ENCODE peak calls at places on chromosomes 7 and 10, in ten cellular contexts. C is prostate gland, B is GM12878, Q is uterus, G is NB4, W is A549, I is endothelial cell of umbilical vein, L is esophagus muscularis mucosa, X is tibial nerve, T is transverse colon. V is an unnamed sample.

GRCh38 chr7:158759749-158760444 is 55.3 kb upstream of the NCAPG2 start:
- DNase-seq in C (no peak), B (no peak), Q (no peak), G (no peak), W (no peak), I (no peak), L (no peak), X (no peak), T (no peak), V (no peak)

GRCh38 chr7:105097619-105098018 is 83.6 kb downstream of the KMT2E start:
- DNase-seq in C (no peak), B (no peak), Q (no peak), G (no peak), W (peak), I (peak), L (no peak), X (no peak), T (no peak), V (no peak)

GRCh38 chr10:133196221-133196920 is 33.6 kb upstream of the UTF1 start:
- DNase-seq in C (no peak), B (no peak), Q (no peak), G (no peak), W (no peak), I (no peak), L (no peak), X (no peak), T (no peak), V (no peak)

GRCh38 chr7:135718219-135718618 is 9.8 kb downstream of the SLC13A4 start:
- DNase-seq in C (no peak), B (no peak), Q (no peak), G (no peak), W (no peak), I (no peak), L (no peak), X (no peak), T (no peak), V (no peak)

GRCh38 chr10:132630666-132631347 is 93.2 kb downstream of the INPP5A start:
- DNase-seq in C (no peak), B (no peak), Q (peak), G (no peak), W (no peak), I (no peak), L (no peak), X (peak), T (peak), V (peak)

GRCh38 chr7:129434172-129434845 is at the start of gene STRIP2:
- DNase-seq in C (peak), B (peak), Q (peak), G (peak), W (peak), I (peak), L (peak), X (peak), T (peak), V (peak)

GRCh38 chr7:53740971-53741370 is 705.5 kb downstream of the POM121L12 start:
- DNase-seq in C (no peak), B (no peak), Q (no peak), G (no peak), W (no peak), I (no peak), L (no peak), X (no peak), T (no peak), V (no peak)

GRCh38 chr10:130720235-130720634 is 584.0 kb downstream of the GLRX3 start:
- DNase-seq in C (no peak), B (no peak), Q (no peak), G (no peak), W (no peak), I (no peak), L (no peak), X (no peak), T (no peak), V (no peak)

GRCh38 chr7:148153611-148154010 is 437.0 kb upstream of the C7orf33 start:
- DNase-seq in C (peak), B (no peak), Q (peak), G (no peak), W (no peak), I (no peak), L (peak), X (no peak), T (peak), V (peak)

GRCh38 chr7:150974468-150975391 is 3.4 kb downstream of the KCNH2 start:
- DNase-seq in C (no peak), B (no peak), Q (peak), G (peak), W (peak), I (peak), L (no peak), X (no peak), T (peak), V (no peak)

GRCh38 chr10:80186364-80187012 is 18.8 kb downstream of the ANXA11 start:
- DNase-seq in C (no peak), B (no peak), Q (no peak), G (no peak), W (no peak), I (no peak), L (no peak), X (no peak), T (no peak), V (no peak)

GRCh38 chr7:139479620-139480019 is 3.9 kb downstream of the KLRG2 start:
- DNase-seq in C (no peak), B (no peak), Q (no peak), G (no peak), W (no peak), I (no peak), L (no peak), X (no peak), T (peak), V (no peak)

GRCh38 chr10:86361134-86362128 is 5.2 kb downstream of the GRID1 start:
- DNase-seq in C (no peak), B (no peak), Q (no peak), G (no peak), W (no peak), I (no peak), L (no peak), X (no peak), T (peak), V (no peak)

GRCh38 chr7:2958416-2959342 is 85.0 kb downstream of the CARD11 start:
- DNase-seq in C (no peak), B (no peak), Q (no peak), G (no peak), W (no peak), I (no peak), L (no peak), X (no peak), T (no peak), V (peak)

GRCh38 chr10:3779146-3779707 is 5.8 kb downstream of the KLF6 start:
- DNase-seq in C (no peak), B (no peak), Q (no peak), G (no peak), W (no peak), I (peak), L (no peak), X (no peak), T (peak), V (no peak)

GRCh38 chr10:7333995-7334964 is 76.6 kb downstream of the SFMBT2 start:
- DNase-seq in C (no peak), B (no peak), Q (no peak), G (no peak), W (no peak), I (no peak), L (no peak), X (no peak), T (no peak), V (peak)

GRCh38 chr7:36185092-36185491 is 32.0 kb downstream of the EEPD1 start:
- DNase-seq in C (no peak), B (no peak), Q (no peak), G (no peak), W (no peak), I (no peak), L (no peak), X (no peak), T (no peak), V (no peak)

GRCh38 chr7:91182819-91183405 is 81.3 kb upstream of the FZD1 start:
- DNase-seq in C (no peak), B (no peak), Q (no peak), G (no peak), W (no peak), I (peak), L (no peak), X (no peak), T (no peak), V (no peak)

GRCh38 chr7:100441641-100442535 is 5.6 kb upstream of the PPP1R35 start:
- DNase-seq in C (no peak), B (no peak), Q (peak), G (no peak), W (no peak), I (no peak), L (no peak), X (no peak), T (no peak), V (peak)

GRCh38 chr10:47116445-47116844 is 183.6 kb upstream of the GDF10 start:
- DNase-seq in C (no peak), B (no peak), Q (no peak), G (no peak), W (no peak), I (no peak), L (no peak), X (no peak), T (no peak), V (no peak)

GRCh38 chr7:33422825-33423645 is 293.7 kb downstream of the BBS9 start:
- DNase-seq in C (no peak), B (no peak), Q (no peak), G (no peak), W (no peak), I (no peak), L (no peak), X (no peak), T (no peak), V (peak)

DNA sequence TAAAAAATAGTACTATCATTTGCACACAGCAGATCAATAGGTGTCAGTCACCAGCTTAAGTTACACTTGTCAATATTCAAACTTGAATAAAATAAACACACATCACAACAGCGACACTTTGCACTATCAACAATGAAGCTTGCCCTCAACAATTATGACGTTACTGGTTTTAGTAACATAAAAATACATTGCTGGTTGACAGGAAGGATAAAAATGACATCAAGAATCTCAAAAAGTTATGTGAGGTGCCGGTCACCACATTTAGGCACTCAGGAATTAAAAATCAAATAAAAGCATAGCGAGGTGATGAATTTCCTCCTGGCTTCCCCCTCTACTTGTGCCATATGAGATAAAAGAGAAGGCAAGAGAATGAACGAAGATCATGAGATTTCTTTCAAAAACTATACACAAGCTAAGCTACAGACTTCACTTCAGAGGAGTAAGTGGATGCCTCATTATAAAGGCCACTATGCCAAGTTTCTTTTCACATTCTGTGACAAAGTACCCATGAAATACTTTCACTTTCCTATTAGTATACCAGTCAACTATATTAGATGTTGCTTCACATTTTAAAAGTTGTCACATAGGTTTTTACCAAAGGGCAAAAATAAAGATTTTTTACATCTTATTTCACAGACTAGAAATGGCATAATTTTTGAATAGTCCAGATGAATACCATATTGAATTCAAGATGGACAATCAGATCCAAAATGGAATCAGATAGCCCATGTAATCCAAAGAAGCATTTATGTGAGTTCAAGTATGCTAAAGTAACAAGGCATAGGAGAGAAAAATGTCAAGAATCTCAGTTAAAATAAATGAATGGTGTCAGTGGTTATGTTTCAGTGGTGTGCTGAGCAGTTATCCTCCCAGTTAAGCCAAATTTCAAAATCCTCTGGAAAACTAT is 3.6 kb downstream of the CCDC71L start:
- DNase-seq in C (no peak), B (no peak), Q (no peak), G (no peak), W (no peak), I (peak), L (no peak), X (no peak), T (no peak), V (no peak)
- TF ChIP-seq POLR2A in C (no peak), B (no peak), Q (no peak), G (no peak), W (no peak), I (peak), L (no peak), X (no peak), T (no peak), V (no peak)

DNA sequence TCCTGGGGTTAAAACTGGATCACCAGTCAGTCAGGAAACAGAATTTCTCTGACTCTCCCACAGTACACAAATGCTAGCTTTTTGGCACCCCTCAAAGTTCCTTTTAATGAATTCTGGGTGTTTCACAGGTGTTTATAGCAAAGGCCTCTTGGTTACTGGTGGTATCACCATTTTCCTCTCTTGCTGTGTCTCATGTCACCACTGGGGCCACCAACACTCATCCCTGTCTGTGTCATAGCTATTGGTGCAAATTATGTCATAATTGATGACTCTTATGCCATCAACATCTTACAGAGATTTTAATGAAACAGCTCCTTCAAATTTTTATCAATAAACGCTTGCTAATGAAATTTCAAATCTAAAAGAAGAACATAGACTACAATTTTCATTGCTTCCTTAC is 27.7 kb upstream of the OSBPL3 start:
- DNase-seq in C (no peak), B (no peak), Q (no peak), G (no peak), W (no peak), I (no peak), L (no peak), X (no peak), T (no peak), V (no peak)
- TF ChIP-seq POLR2A in C (no peak), B (no peak), Q (no peak), G (no peak), W (no peak), I (no peak), L (no peak), X (no peak), T (no peak), V (no peak)

GRCh38 chr10:103676058-103676785 is 179.2 kb downstream of the SH3PXD2A start:
- DNase-seq in C (peak), B (no peak), Q (peak), G (no peak), W (peak), I (no peak), L (no peak), X (peak), T (no peak), V (no peak)

GRCh38 chr10:103677486-103677885 is 177.9 kb downstream of the SH3PXD2A start:
- DNase-seq in C (no peak), B (no peak), Q (no peak), G (no peak), W (no peak), I (no peak), L (no peak), X (no peak), T (no peak), V (no peak)

GRCh38 chr10:103678104-103678526 is 177.3 kb downstream of the SH3PXD2A start:
- DNase-seq in C (peak), B (peak), Q (peak), G (peak), W (no peak), I (peak), L (no peak), X (peak), T (peak), V (peak)

GRCh38 chr10:103679096-103679790 is 176.1 kb downstream of the SH3PXD2A start:
- DNase-seq in C (no peak), B (no peak), Q (no peak), G (no peak), W (no peak), I (no peak), L (no peak), X (no peak), T (peak), V (no peak)

GRCh38 chr10:103676851-103677417 is 178.4 kb downstream of the SH3PXD2A start:
- DNase-seq in C (no peak), B (no peak), Q (peak), G (no peak), W (no peak), I (no peak), L (no peak), X (peak), T (no peak), V (no peak)
- TF ChIP-seq POLR2A in C (no peak), B (no peak), Q (no peak), G (no peak), W (no peak), I (no peak), L (no peak), X (no peak), T (no peak), V (no peak)

GRCh38 chr10:77306666-77307065 is 330.9 kb downstream of the KCNMA1 start:
- DNase-seq in C (no peak), B (no peak), Q (no peak), G (no peak), W (no peak), I (no peak), L (no peak), X (no peak), T (no peak), V (no peak)

GRCh38 chr10:77309103-77310013 is 328.2 kb downstream of the KCNMA1 start:
- DNase-seq in C (no peak), B (no peak), Q (no peak), G (no peak), W (no peak), I (no peak), L (no peak), X (no peak), T (no peak), V (no peak)

GRCh38 chr10:77308084-77308732 is 329.4 kb downstream of the KCNMA1 start:
- DNase-seq in C (no peak), B (no peak), Q (no peak), G (no peak), W (no peak), I (no peak), L (no peak), X (no peak), T (no peak), V (no peak)

GRCh38 chr10:77304192-77304591 is 333.4 kb downstream of the KCNMA1 start:
- DNase-seq in C (no peak), B (no peak), Q (no peak), G (no peak), W (no peak), I (no peak), L (no peak), X (no peak), T (no peak), V (no peak)

DNA sequence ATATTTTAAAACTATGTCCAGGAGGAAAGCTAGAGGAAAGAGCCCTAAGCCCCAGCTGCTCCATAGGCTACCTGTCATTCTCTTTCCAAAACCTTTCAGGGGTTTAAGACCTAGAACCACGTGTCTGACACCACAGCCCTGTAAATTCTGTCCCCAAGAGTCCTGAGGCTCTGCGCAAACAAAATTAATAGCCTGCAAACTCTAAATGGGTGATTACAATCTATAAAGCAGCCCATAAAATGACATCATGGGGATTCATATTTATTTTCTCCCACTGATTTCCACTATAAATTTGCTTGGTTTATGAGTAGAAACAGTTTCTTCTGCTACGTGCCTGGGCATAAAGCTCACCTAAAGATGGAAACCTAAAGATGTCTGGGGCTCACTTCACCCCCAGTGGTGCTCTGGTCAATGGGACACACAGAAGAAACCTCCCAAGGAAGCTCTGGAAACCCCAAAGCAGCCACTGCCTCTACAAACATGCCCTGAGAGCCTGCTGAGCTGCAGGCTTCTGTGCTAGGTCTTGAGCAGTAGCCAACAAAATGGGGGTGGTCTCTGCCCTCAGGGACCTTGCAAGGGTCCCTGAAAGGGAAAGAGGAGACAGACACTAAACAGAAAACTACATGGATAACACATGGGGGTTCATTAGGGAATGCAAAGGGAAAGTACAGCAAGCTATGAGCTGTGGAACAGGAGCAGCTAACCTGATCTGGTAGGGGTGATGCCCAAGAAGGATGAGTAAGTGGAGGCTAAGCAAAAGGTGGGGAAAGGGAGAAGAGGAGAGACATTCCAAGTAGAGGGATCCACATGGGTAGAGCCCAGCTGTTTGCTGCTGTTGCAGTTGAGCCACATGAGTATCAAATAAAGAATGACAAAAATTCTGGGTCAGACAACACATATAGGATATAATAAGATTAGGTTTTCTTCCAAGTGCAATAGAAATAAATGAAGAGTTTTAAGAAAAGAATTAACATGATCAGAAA is 331.7 kb downstream of the KCNMA1 start:
- DNase-seq in C (peak), B (no peak), Q (no peak), G (no peak), W (no peak), I (no peak), L (no peak), X (no peak), T (no peak), V (no peak)
- TF ChIP-seq POLR2A in C (no peak), B (no peak), Q (no peak), G (no peak), W (no peak), I (no peak), L (no peak), X (no peak), T (no peak), V (no peak)

V was measured in right lobe of liver.